ENCODE peak calls at places on chromosomes 16 and 17, in eight cellular contexts. I is heart right ventricle; K is A673; W is CD4-positive, alpha-beta T cell; S is stomach; O is GM12865; G is body of pancreas; X is AG04450. U is an unnamed sample.

GRCh38 chr16:84553873-84554399 is 49.5 kb upstream of the MEAK7 start:
- DNase-seq in G (no peak), K (no peak), S (no peak), O (no peak), W (peak; percentile 33), X (no peak), I (no peak), U (no peak)

GRCh38 chr17:7858487-7858832 is 657 bp downstream of the CYB5D1 start:
- DNase-seq in G (peak; percentile 49), W (no peak), K (peak; percentile 63), S (no peak), X (no peak), O (peak; percentile 68), I (peak; percentile 31), U (no peak)

GRCh38 chr16:30527635-30528178 is 1.3 kb upstream of the ZNF768 start:
- DNase-seq in S (peak; percentile 36), X (no peak), I (no peak), K (no peak), W (no peak), G (no peak), O (peak; percentile 80), U (peak; percentile 79)

GRCh38 chr17:8304181-8304910 is 5.7 kb upstream of the ARHGEF15 start:
- DNase-seq in I (no peak), O (no peak), W (no peak), G (no peak), X (no peak), K (no peak), S (no peak), U (no peak)

GRCh38 chr17:33944826-33945225 is 310.3 kb upstream of the CCL2 start:
- DNase-seq in O (no peak), G (no peak), W (no peak), I (no peak), X (no peak), K (no peak), S (no peak), U (no peak)

GRCh38 chr17:80984749-80985148 is 6.9 kb upstream of the CHMP6 start:
- DNase-seq in G (no peak), W (no peak), O (no peak), X (peak; percentile 90), S (no peak), K (no peak), I (no peak), U (no peak)

GRCh38 chr17:38353084-38353604 is 1.5 kb downstream of the SOCS7 start:
- DNase-seq in G (no peak), O (peak; percentile 16), K (no peak), I (no peak), W (no peak), S (no peak), X (no peak), U (no peak)

GRCh38 chr16:10929853-10930754 is 12.2 kb downstream of the DEXI start:
- DNase-seq in G (peak; percentile 44), W (no peak), I (no peak), O (no peak), X (no peak), K (no peak), S (no peak), U (no peak)

GRCh38 chr17:14301761-14302401 is 1.0 kb downstream of the HS3ST3B1 start:
- DNase-seq in S (peak; percentile 48), X (no peak), G (peak; percentile 26), K (no peak), W (peak; percentile 55), O (peak; percentile 56), I (peak; percentile 47), U (peak; percentile 54)

GRCh38 chr16:72099377-72099818 is 5.8 kb downstream of the DHX38 start:
- DNase-seq in X (no peak), G (peak; percentile 37), I (no peak), S (peak; percentile 41), W (peak; percentile 21), K (peak; percentile 65), O (peak; percentile 74), U (peak; percentile 67)

GRCh38 chr16:4649744-4650442 is 25.3 kb downstream of the MGRN1 start:
- DNase-seq in I (no peak), G (no peak), K (no peak), W (no peak), O (no peak), S (no peak), X (no peak), U (no peak)

GRCh38 chr17:59796138-59796537 is 88.7 kb downstream of the VMP1 start:
- DNase-seq in O (no peak), K (no peak), S (no peak), G (no peak), X (no peak), I (no peak), W (no peak), U (no peak)

GRCh38 chr17:41966453-41967140 is at the start of gene CNP:
- DNase-seq in W (peak; percentile 82), I (peak; percentile 93), X (peak; percentile 53), O (peak; percentile 96), K (peak; percentile 85), G (peak; percentile 93), S (peak; percentile 94), U (peak; percentile 98)

GRCh38 chr17:8025176-8025911 is 13.5 kb upstream of the ALOX15B start:
- DNase-seq in G (no peak), X (no peak), K (no peak), S (no peak), W (no peak), I (no peak), O (no peak), U (no peak)

GRCh38 chr17:49964539-49965521 is 4.2 kb upstream of the DLX4 start:
- DNase-seq in X (no peak), K (no peak), W (no peak), I (no peak), S (no peak), G (no peak), O (no peak), U (no peak)

GRCh38 chr17:79249945-79250521 is 175.4 kb downstream of the ENGASE start:
- DNase-seq in G (no peak), X (no peak), S (no peak), O (no peak), K (no peak), I (no peak), W (no peak), U (no peak)

GRCh38 chr16:5820472-5820871 is 722.9 kb upstream of the EEF2KMT start:
- DNase-seq in X (no peak), K (no peak), S (no peak), I (no peak), G (no peak), O (no peak), W (no peak), U (no peak)

GRCh38 chr17:8726951-8727555 is 17.6 kb downstream of the CCDC42 start:
- DNase-seq in I (no peak), X (no peak), W (no peak), G (no peak), S (no peak), K (no peak), O (no peak), U (no peak)

GRCh38 chr16:6725634-6726331 is 606.9 kb upstream of the RBFOX1 start:
- DNase-seq in W (no peak), K (peak; percentile 15), I (no peak), X (no peak), O (no peak), S (no peak), G (no peak), U (no peak)

GRCh38 chr17:6045621-6046357 is 24.4 kb upstream of the WSCD1 start:
- DNase-seq in W (no peak), O (no peak), S (no peak), X (no peak), I (no peak), K (no peak), G (no peak), U (no peak)
- TF ChIP-seq CTCF in W (no peak), O (peak; percentile 3), S (no peak), X (no peak), I (no peak), K (no peak), G (no peak), U (no peak)

GRCh38 chr16:55828680-55829079 is 4.2 kb downstream of the CES1 start:
- DNase-seq in S (no peak), O (no peak), W (no peak), I (no peak), K (no peak), X (no peak), G (no peak), U (no peak)

GRCh38 chr16:55821210-55821609 is 11.7 kb downstream of the CES1 start:
- DNase-seq in X (no peak), G (no peak), K (no peak), W (no peak), O (no peak), S (no peak), I (no peak), U (no peak)

GRCh38 chr16:55822280-55822810 is 10.6 kb downstream of the CES1 start:
- DNase-seq in G (no peak), X (no peak), W (no peak), I (no peak), O (no peak), K (no peak), S (no peak), U (no peak)

GRCh38 chr16:55824473-55824872 is 8.4 kb downstream of the CES1 start:
- DNase-seq in W (no peak), S (no peak), G (no peak), I (no peak), X (no peak), K (no peak), O (no peak), U (no peak)

GRCh38 chr16:55825115-55825728 is 7.7 kb downstream of the CES1 start:
- DNase-seq in I (no peak), X (no peak), G (no peak), W (no peak), S (no peak), O (no peak), K (no peak), U (no peak)
- TF ChIP-seq CTCF in I (no peak), X (no peak), G (no peak), W (no peak), S (no peak), O (no peak), K (no peak), U (no peak)

GRCh38 chr17:40500190-40500589 is 1.2 kb downstream of the TNS4 start:
- DNase-seq in W (no peak), G (no peak), O (no peak), X (no peak), K (no peak), S (no peak), I (no peak), U (no peak)

GRCh38 chr17:40501499-40501911 is at the start of gene TNS4:
- DNase-seq in K (no peak), W (no peak), I (no peak), S (peak; percentile 66), X (no peak), O (no peak), G (no peak), U (no peak)

GRCh38 chr17:40498281-40499084 is 2.9 kb downstream of the TNS4 start:
- DNase-seq in G (no peak), S (no peak), W (no peak), X (no peak), O (no peak), K (no peak), I (no peak), U (no peak)

GRCh38 chr17:40500709-40501108 is 714 bp downstream of the TNS4 start:
- DNase-seq in W (no peak), I (no peak), O (no peak), K (no peak), S (no peak), G (no peak), X (no peak), U (no peak)

GRCh38 chr17:40499551-40500189 is 1.8 kb downstream of the TNS4 start:
- DNase-seq in O (no peak), X (no peak), S (peak; percentile 92), W (no peak), K (peak; percentile 11), G (peak; percentile 89), I (peak; percentile 90), U (no peak)
- TF ChIP-seq CTCF in O (no peak), X (no peak), S (no peak), W (no peak), K (no peak), G (no peak), I (no peak), U (no peak)

GRCh38 chr17:4017377-4017776 is 53.1 kb upstream of the ATP2A3 start:
- DNase-seq in G (no peak), X (no peak), W (no peak), O (no peak), I (no peak), K (no peak), S (no peak), U (no peak)
- TF ChIP-seq CTCF in G (no peak), X (no peak), W (no peak), O (peak; percentile 25), I (no peak), K (peak; percentile 36), S (no peak), U (peak; percentile 35)